ENCODE peak calls at places on chromosomes 11 and 22, in four cellular contexts. One of them, this sample, is unnamed.

GRCh38 chr11:6431861-6432260 is 8.9 kb downstream of the HPX start:
- DNase-seq in activated naive CD4-positive, alpha-beta T cell treated with anti-CD3 and anti-CD28 coated beads, Interleukin-2, amount 50 U/mL, for 16 hours: no peak
- DNase-seq in T47D: no peak
- DNase-seq in small intestine: no peak
- DNase-seq in this sample: peak; percentile 78

GRCh38 chr11:3196161-3197043 is 22.2 kb downstream of the MRGPRG start:
- DNase-seq in T47D: no peak
- DNase-seq in small intestine: no peak
- DNase-seq in activated naive CD4-positive, alpha-beta T cell treated with anti-CD3 and anti-CD28 coated beads, Interleukin-2, amount 50 U/mL, for 16 hours: no peak
- DNase-seq in this sample: no peak

GRCh38 chr11:26276798-26277424 is 55.0 kb upstream of the ANO3 start:
- DNase-seq in activated naive CD4-positive, alpha-beta T cell treated with anti-CD3 and anti-CD28 coated beads, Interleukin-2, amount 50 U/mL, for 16 hours: no peak
- DNase-seq in T47D: peak; percentile 72
- DNase-seq in small intestine: peak; percentile 41
- DNase-seq in this sample: peak; percentile 40

GRCh38 chr22:19816372-19817119 is 38.1 kb downstream of the GNB1L start:
- DNase-seq in activated naive CD4-positive, alpha-beta T cell treated with anti-CD3 and anti-CD28 coated beads, Interleukin-2, amount 50 U/mL, for 16 hours: no peak
- DNase-seq in small intestine: no peak
- DNase-seq in T47D: no peak
- DNase-seq in this sample: no peak

GRCh38 chr22:20268350-20269012 is 363 bp upstream of the RTN4R start:
- DNase-seq in activated naive CD4-positive, alpha-beta T cell treated with anti-CD3 and anti-CD28 coated beads, Interleukin-2, amount 50 U/mL, for 16 hours: peak; percentile 62
- DNase-seq in small intestine: peak; percentile 59
- DNase-seq in T47D: peak; percentile 65
- DNase-seq in this sample: no peak

GRCh38 chr11:45777127-45777969 is 27.6 kb upstream of the SLC35C1 start:
- DNase-seq in T47D: no peak
- DNase-seq in small intestine: no peak
- DNase-seq in activated naive CD4-positive, alpha-beta T cell treated with anti-CD3 and anti-CD28 coated beads, Interleukin-2, amount 50 U/mL, for 16 hours: no peak
- DNase-seq in this sample: no peak

GRCh38 chr22:24128631-24129601 is 52.4 kb upstream of the SUSD2 start:
- DNase-seq in T47D: peak; percentile 5
- DNase-seq in activated naive CD4-positive, alpha-beta T cell treated with anti-CD3 and anti-CD28 coated beads, Interleukin-2, amount 50 U/mL, for 16 hours: no peak
- DNase-seq in small intestine: no peak
- DNase-seq in this sample: no peak

GRCh38 chr11:60265373-60266214 is 14.9 kb upstream of the MS4A4A start:
- DNase-seq in small intestine: peak; percentile 36
- DNase-seq in T47D: peak; percentile 72
- DNase-seq in activated naive CD4-positive, alpha-beta T cell treated with anti-CD3 and anti-CD28 coated beads, Interleukin-2, amount 50 U/mL, for 16 hours: no peak
- DNase-seq in this sample: peak; percentile 22

GRCh38 chr11:62427630-62428233 is 8.9 kb downstream of the SCGB1A1 start:
- DNase-seq in small intestine: peak; percentile 49
- DNase-seq in activated naive CD4-positive, alpha-beta T cell treated with anti-CD3 and anti-CD28 coated beads, Interleukin-2, amount 50 U/mL, for 16 hours: no peak
- DNase-seq in T47D: no peak
- DNase-seq in this sample: no peak

GRCh38 chr11:35321532-35322320 is 97.6 kb downstream of the SLC1A2 start:
- DNase-seq in small intestine: no peak
- DNase-seq in activated naive CD4-positive, alpha-beta T cell treated with anti-CD3 and anti-CD28 coated beads, Interleukin-2, amount 50 U/mL, for 16 hours: no peak
- DNase-seq in T47D: no peak
- DNase-seq in this sample: no peak

GRCh38 chr11:7239877-7240276 is 11.8 kb upstream of the SYT9 start:
- DNase-seq in T47D: no peak
- DNase-seq in activated naive CD4-positive, alpha-beta T cell treated with anti-CD3 and anti-CD28 coated beads, Interleukin-2, amount 50 U/mL, for 16 hours: no peak
- DNase-seq in small intestine: no peak
- DNase-seq in this sample: no peak

GRCh38 chr11:69703711-69704507 is at the start of gene FGF19:
- DNase-seq in T47D: no peak
- DNase-seq in small intestine: no peak
- DNase-seq in activated naive CD4-positive, alpha-beta T cell treated with anti-CD3 and anti-CD28 coated beads, Interleukin-2, amount 50 U/mL, for 16 hours: no peak
- DNase-seq in this sample: peak; percentile 45

GRCh38 chr11:72897506-72897905 is 83.3 kb downstream of the ATG16L2 start:
- DNase-seq in small intestine: no peak
- DNase-seq in activated naive CD4-positive, alpha-beta T cell treated with anti-CD3 and anti-CD28 coated beads, Interleukin-2, amount 50 U/mL, for 16 hours: no peak
- DNase-seq in T47D: no peak
- DNase-seq in this sample: no peak

GRCh38 chr11:7759010-7759409 is 37.7 kb downstream of the OR5P2 start:
- DNase-seq in activated naive CD4-positive, alpha-beta T cell treated with anti-CD3 and anti-CD28 coated beads, Interleukin-2, amount 50 U/mL, for 16 hours: no peak
- DNase-seq in T47D: no peak
- DNase-seq in small intestine: no peak
- DNase-seq in this sample: no peak

GRCh38 chr11:57277845-57278720 is 41.0 kb upstream of the APLNR start:
- DNase-seq in activated naive CD4-positive, alpha-beta T cell treated with anti-CD3 and anti-CD28 coated beads, Interleukin-2, amount 50 U/mL, for 16 hours: peak; percentile 28
- DNase-seq in small intestine: peak; percentile 77
- DNase-seq in T47D: peak; percentile 93
- DNase-seq in this sample: peak; percentile 78